ENCODE peak calls at places on chromosomes 5 and 9, in four cellular contexts. One of them, this sample, is unnamed.

GRCh38 chr5:106649031-106649430 is 1021.7 kb downstream of the EFNA5 start:
- DNase-seq in HCT116: no peak
- DNase-seq in PC-3: no peak
- DNase-seq in fibroblast of lung: no peak
- DNase-seq in this sample: no peak

GRCh38 chr9:109001275-109001676 is 12.0 kb downstream of the CTNNAL1 start:
- DNase-seq in HCT116: peak
- DNase-seq in PC-3: peak
- DNase-seq in fibroblast of lung: peak
- DNase-seq in this sample: peak

GRCh38 chr5:67026278-67026677 is 170.3 kb downstream of the CD180 start:
- DNase-seq in HCT116: no peak
- DNase-seq in PC-3: no peak
- DNase-seq in fibroblast of lung: no peak
- DNase-seq in this sample: no peak

GRCh38 chr5:144032375-144032774 is 138.1 kb downstream of the YIPF5 start:
- DNase-seq in HCT116: no peak
- DNase-seq in PC-3: no peak
- DNase-seq in fibroblast of lung: no peak
- DNase-seq in this sample: no peak

GRCh38 chr5:34022131-34022705 is 14.4 kb upstream of the AMACR start:
- DNase-seq in HCT116: no peak
- DNase-seq in PC-3: peak
- DNase-seq in fibroblast of lung: peak
- DNase-seq in this sample: peak

GRCh38 chr5:180126716-180127681 is 55.4 kb upstream of the RNF130 start:
- DNase-seq in HCT116: no peak
- DNase-seq in PC-3: peak
- DNase-seq in fibroblast of lung: no peak
- DNase-seq in this sample: no peak

GRCh38 chr5:113182658-113183344 is 206.2 kb downstream of the DCP2 start:
- DNase-seq in HCT116: no peak
- DNase-seq in PC-3: no peak
- DNase-seq in fibroblast of lung: no peak
- DNase-seq in this sample: no peak

GRCh38 chr5:29811914-29812679 is 1381.4 kb upstream of the CDH6 start:
- DNase-seq in HCT116: no peak
- DNase-seq in PC-3: peak
- DNase-seq in fibroblast of lung: no peak
- DNase-seq in this sample: no peak

GRCh38 chr9:4353236-4353635 is 53.4 kb upstream of the GLIS3 start:
- DNase-seq in HCT116: no peak
- DNase-seq in PC-3: no peak
- DNase-seq in fibroblast of lung: no peak
- DNase-seq in this sample: no peak

GRCh38 chr9:101673642-101674041 is 64.8 kb downstream of the GRIN3A start:
- DNase-seq in HCT116: no peak
- DNase-seq in PC-3: no peak
- DNase-seq in fibroblast of lung: no peak
- DNase-seq in this sample: no peak
- H2AFZ ChIP-seq in HCT116: no peak
- H2AFZ ChIP-seq in PC-3: no peak
- H2AFZ ChIP-seq in fibroblast of lung: no peak
- H2AFZ ChIP-seq in this sample: no peak

DNA sequence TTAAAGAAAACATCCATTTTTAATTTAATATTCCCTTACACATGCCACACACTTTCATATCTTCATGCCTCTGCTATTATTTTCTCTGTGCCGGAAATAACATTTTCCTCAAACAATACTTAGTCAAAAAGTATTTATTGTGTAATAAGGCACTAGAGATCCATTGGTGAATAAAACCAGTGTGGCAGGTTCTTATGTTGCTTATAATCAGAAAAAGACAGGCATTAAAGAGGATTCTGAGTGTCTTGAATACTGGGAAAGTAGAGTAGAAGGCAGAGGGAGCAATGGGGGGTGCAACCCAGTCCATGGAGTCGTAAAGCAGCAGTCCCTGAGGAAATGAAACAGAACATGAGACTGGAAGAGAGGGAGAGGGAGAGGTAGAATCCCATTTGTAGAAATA is 37.7 kb upstream of the GRAMD2B start:
- DNase-seq in HCT116: no peak
- DNase-seq in PC-3: peak
- DNase-seq in fibroblast of lung: no peak
- DNase-seq in this sample: no peak
- H3K9ac ChIP-seq in HCT116: no peak
- H3K9ac ChIP-seq in PC-3: peak
- H3K9ac ChIP-seq in fibroblast of lung: no peak
- H3K9ac ChIP-seq in this sample: peak

DNA sequence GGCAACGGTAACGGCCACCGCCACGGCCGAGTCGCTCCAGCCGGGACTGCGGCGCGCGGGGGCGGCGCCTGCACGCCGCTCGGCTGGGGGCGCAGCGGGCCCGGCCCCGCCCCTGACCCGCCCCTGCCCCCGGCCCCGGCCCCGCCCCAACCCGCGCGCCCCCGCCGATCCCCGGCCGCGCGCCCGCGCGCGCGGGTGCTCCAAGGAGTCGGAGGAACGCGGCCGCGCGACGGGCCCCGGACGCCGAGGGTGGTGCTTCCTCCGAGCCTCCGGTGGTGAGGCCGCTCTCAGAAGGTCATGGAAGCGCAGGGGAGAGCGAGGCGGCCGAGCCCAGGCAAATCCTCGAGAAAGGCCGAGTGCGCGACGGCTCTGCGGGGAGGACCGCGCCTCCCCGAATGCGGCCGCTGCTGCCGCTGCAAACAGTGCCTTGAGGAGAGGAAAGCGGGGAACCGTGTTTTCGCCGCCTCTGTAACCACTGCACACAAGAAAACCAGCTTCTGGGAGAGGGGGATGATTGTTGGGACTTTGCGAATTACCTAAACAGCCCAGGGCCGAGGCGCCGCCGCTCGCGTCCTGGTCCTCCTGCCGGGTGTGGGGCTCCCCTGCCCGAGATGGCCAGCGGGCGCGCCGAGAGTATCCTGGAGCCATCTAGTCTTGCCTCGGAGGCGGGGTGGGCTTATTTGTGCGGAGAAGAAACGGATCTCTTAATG is at the start of gene LIFR:
- DNase-seq in HCT116: peak
- DNase-seq in PC-3: peak
- DNase-seq in fibroblast of lung: peak
- DNase-seq in this sample: peak
- H3K4me3 ChIP-seq in HCT116: peak
- H3K4me3 ChIP-seq in PC-3: peak
- H3K4me3 ChIP-seq in fibroblast of lung: peak
- H3K4me3 ChIP-seq in this sample: peak

GRCh38 chr5:89313044-89313443 is 430.1 kb upstream of the MEF2C start:
- DNase-seq in HCT116: peak
- DNase-seq in PC-3: peak
- DNase-seq in fibroblast of lung: peak
- DNase-seq in this sample: peak

GRCh38 chr5:89313804-89314588 is 431.0 kb upstream of the MEF2C start:
- DNase-seq in HCT116: peak
- DNase-seq in PC-3: peak
- DNase-seq in fibroblast of lung: peak
- DNase-seq in this sample: peak

GRCh38 chr5:89307972-89308371 is 425.0 kb upstream of the MEF2C start:
- DNase-seq in HCT116: no peak
- DNase-seq in PC-3: no peak
- DNase-seq in fibroblast of lung: no peak
- DNase-seq in this sample: no peak

GRCh38 chr5:89309268-89309667 is 426.3 kb upstream of the MEF2C start:
- DNase-seq in HCT116: no peak
- DNase-seq in PC-3: no peak
- DNase-seq in fibroblast of lung: no peak
- DNase-seq in this sample: no peak

GRCh38 chr5:89308606-89309040 is 425.6 kb upstream of the MEF2C start:
- DNase-seq in HCT116: no peak
- DNase-seq in PC-3: no peak
- DNase-seq in fibroblast of lung: no peak
- DNase-seq in this sample: no peak
- H2AFZ ChIP-seq in HCT116: no peak
- H2AFZ ChIP-seq in PC-3: no peak
- H2AFZ ChIP-seq in fibroblast of lung: no peak
- H2AFZ ChIP-seq in this sample: no peak

GRCh38 chr5:75050415-75050814 is 1.9 kb downstream of the GCNT4 start:
- DNase-seq in HCT116: no peak
- DNase-seq in PC-3: peak
- DNase-seq in fibroblast of lung: peak
- DNase-seq in this sample: no peak

GRCh38 chr5:75052461-75053285 is at the start of gene GCNT4:
- DNase-seq in HCT116: no peak
- DNase-seq in PC-3: peak
- DNase-seq in fibroblast of lung: peak
- DNase-seq in this sample: peak

GRCh38 chr5:75049581-75050274 is 2.6 kb downstream of the GCNT4 start:
- DNase-seq in HCT116: peak
- DNase-seq in PC-3: peak
- DNase-seq in fibroblast of lung: peak
- DNase-seq in this sample: peak

GRCh38 chr5:75053286-75054109 is 1.1 kb upstream of the GCNT4 start:
- DNase-seq in HCT116: no peak
- DNase-seq in PC-3: peak
- DNase-seq in fibroblast of lung: peak
- DNase-seq in this sample: peak

DNA sequence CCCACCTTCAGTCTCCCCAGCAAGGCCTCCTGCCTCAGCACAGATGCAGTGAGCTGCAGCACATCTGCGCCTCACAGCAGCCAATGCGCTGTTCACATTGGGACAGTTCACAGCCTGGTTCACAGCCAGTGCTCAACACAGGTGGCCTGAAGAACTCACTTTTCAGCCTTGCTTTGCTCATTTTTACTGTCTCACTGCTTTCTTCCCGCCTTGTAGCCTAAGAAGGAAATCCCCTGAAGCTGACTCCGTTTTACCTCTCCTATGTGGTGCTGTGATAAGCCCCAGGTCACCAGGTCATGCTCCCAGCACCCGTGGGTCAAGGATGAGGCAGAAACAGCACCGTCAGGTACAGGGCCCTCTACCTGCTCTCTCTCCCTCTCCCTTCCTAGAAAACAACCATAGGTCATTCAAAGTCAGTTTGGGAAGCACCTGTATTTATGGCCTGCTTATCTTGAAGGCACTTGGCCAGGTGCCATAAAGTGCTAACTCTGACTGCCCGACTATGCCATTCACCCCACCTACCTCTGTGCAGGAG is 1.1 kb downstream of the GCNT4 start:
- DNase-seq in HCT116: no peak
- DNase-seq in PC-3: no peak
- DNase-seq in fibroblast of lung: no peak
- DNase-seq in this sample: no peak
- H3K9ac ChIP-seq in HCT116: no peak
- H3K9ac ChIP-seq in PC-3: no peak
- H3K9ac ChIP-seq in fibroblast of lung: no peak
- H3K9ac ChIP-seq in this sample: no peak

DNA sequence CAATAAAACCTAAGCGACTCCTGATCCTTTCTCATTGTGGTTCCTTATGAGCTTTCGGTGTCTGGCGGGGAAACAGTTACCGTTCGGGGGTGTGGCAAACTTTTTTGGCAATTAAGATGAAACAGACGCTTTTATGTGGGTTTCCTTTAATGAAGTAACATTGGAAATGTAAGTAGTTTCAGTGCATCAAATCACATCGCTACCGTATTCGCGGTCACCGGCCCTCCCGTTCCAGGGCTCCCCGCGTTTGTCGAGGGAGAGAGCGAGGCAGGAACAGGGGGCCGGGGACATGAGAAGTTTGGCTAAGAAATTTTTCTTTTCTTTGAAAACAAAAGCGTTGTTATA is 3.9 kb upstream of the IRX2 start:
- DNase-seq in HCT116: no peak
- DNase-seq in PC-3: no peak
- DNase-seq in fibroblast of lung: no peak
- DNase-seq in this sample: no peak
- H3K4me3 ChIP-seq in HCT116: no peak
- H3K4me3 ChIP-seq in PC-3: no peak
- H3K4me3 ChIP-seq in fibroblast of lung: no peak
- H3K4me3 ChIP-seq in this sample: peak

GRCh38 chr5:54515634-54516033 is 1.9 kb upstream of the SNX18 start:
- DNase-seq in HCT116: no peak
- DNase-seq in PC-3: no peak
- DNase-seq in fibroblast of lung: no peak
- DNase-seq in this sample: no peak

GRCh38 chr5:54517512-54518145 is at the start of gene SNX18:
- DNase-seq in HCT116: peak
- DNase-seq in PC-3: peak
- DNase-seq in fibroblast of lung: peak
- DNase-seq in this sample: peak

GRCh38 chr5:54518146-54519082 is 855 bp downstream of the SNX18 start:
- DNase-seq in HCT116: no peak
- DNase-seq in PC-3: peak
- DNase-seq in fibroblast of lung: no peak
- DNase-seq in this sample: no peak

GRCh38 chr5:54516051-54516645 is 1.4 kb upstream of the SNX18 start:
- DNase-seq in HCT116: no peak
- DNase-seq in PC-3: no peak
- DNase-seq in fibroblast of lung: peak
- DNase-seq in this sample: peak

DNA sequence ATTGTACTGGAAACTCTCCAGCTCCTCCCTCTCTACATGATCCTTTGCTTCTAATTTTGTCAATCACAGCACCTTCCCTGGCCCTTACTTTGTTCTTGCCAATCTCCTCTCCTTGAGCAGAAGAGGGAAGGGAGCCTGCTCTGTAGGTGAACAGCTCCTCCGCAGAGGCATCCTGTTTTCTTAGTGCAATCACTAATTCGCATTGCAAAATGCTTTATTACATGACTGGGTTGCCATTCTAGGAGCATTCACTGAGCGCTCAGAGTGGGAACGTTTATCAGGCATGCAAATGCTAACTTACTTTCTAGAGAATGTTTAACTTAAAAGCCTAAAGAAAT is 416 bp upstream of the SNX18 start:
- DNase-seq in HCT116: no peak
- DNase-seq in PC-3: no peak
- DNase-seq in fibroblast of lung: no peak
- DNase-seq in this sample: no peak
- H2AFZ ChIP-seq in HCT116: peak
- H2AFZ ChIP-seq in PC-3: peak
- H2AFZ ChIP-seq in fibroblast of lung: peak
- H2AFZ ChIP-seq in this sample: peak

GRCh38 chr9:112863781-112864180 is 26.9 kb downstream of the SLC46A2 start:
- DNase-seq in HCT116: no peak
- DNase-seq in PC-3: no peak
- DNase-seq in fibroblast of lung: no peak
- DNase-seq in this sample: no peak

GRCh38 chr9:112864413-112864812 is 26.3 kb downstream of the SLC46A2 start:
- DNase-seq in HCT116: no peak
- DNase-seq in PC-3: no peak
- DNase-seq in fibroblast of lung: no peak
- DNase-seq in this sample: no peak

GRCh38 chr9:112864982-112865381 is 25.7 kb downstream of the SLC46A2 start:
- DNase-seq in HCT116: no peak
- DNase-seq in PC-3: no peak
- DNase-seq in fibroblast of lung: no peak
- DNase-seq in this sample: no peak

GRCh38 chr9:112861638-112862555 is 28.8 kb downstream of the SLC46A2 start:
- DNase-seq in HCT116: no peak
- DNase-seq in PC-3: no peak
- DNase-seq in fibroblast of lung: peak
- DNase-seq in this sample: peak

GRCh38 chr9:112863214-112863613 is 27.5 kb downstream of the SLC46A2 start:
- DNase-seq in HCT116: no peak
- DNase-seq in PC-3: no peak
- DNase-seq in fibroblast of lung: peak
- DNase-seq in this sample: no peak
- H3K9ac ChIP-seq in HCT116: no peak
- H3K9ac ChIP-seq in PC-3: no peak
- H3K9ac ChIP-seq in fibroblast of lung: no peak
- H3K9ac ChIP-seq in this sample: no peak